ENCODE peak calls at places on chromosomes 13 and 19, in four cellular contexts. One of them, this sample, is unnamed. For H3K4me1, the result is how much of the 10 kb centered on the place peaks cover.

GRCh38 chr13:110503037-110503901 is 58.3 kb downstream of the RAB20 start:
- DNase-seq in lower lobe of right lung: no peak
- DNase-seq in mammary epithelial cell: no peak
- DNase-seq in left lung: no peak
- DNase-seq in this sample: no peak

GRCh38 chr13:94303644-94304174 is 175.8 kb downstream of the DCT start:
- DNase-seq in mammary epithelial cell: peak
- DNase-seq in left lung: no peak
- DNase-seq in lower lobe of right lung: no peak
- DNase-seq in this sample: peak

GRCh38 chr13:84684804-84685203 is 802.5 kb upstream of the SLITRK1 start:
- DNase-seq in left lung: no peak
- DNase-seq in mammary epithelial cell: peak
- DNase-seq in lower lobe of right lung: no peak
- DNase-seq in this sample: no peak

GRCh38 chr19:17538684-17539287 is 16.7 kb upstream of the COLGALT1 start:
- DNase-seq in mammary epithelial cell: no peak
- DNase-seq in lower lobe of right lung: no peak
- DNase-seq in left lung: no peak
- DNase-seq in this sample: no peak

GRCh38 chr19:7680606-7681335 is at the start of gene TRAPPC5:
- DNase-seq in mammary epithelial cell: peak
- DNase-seq in left lung: peak
- DNase-seq in lower lobe of right lung: peak
- DNase-seq in this sample: peak

GRCh38 chr19:45587873-45588272 is 3.3 kb upstream of the OPA3 start:
- DNase-seq in left lung: no peak
- DNase-seq in lower lobe of right lung: no peak
- DNase-seq in mammary epithelial cell: no peak
- DNase-seq in this sample: no peak

GRCh38 chr13:73803997-73804396 is 330.2 kb downstream of the KLF12 start:
- DNase-seq in mammary epithelial cell: peak
- DNase-seq in lower lobe of right lung: no peak
- DNase-seq in left lung: no peak
- DNase-seq in this sample: no peak

GRCh38 chr13:67036694-67037093 is 193.4 kb downstream of the PCDH9 start:
- DNase-seq in mammary epithelial cell: no peak
- DNase-seq in lower lobe of right lung: no peak
- DNase-seq in left lung: no peak
- DNase-seq in this sample: no peak

GRCh38 chr13:111947026-111947810 is 119.7 kb upstream of the SOX1 start:
- DNase-seq in left lung: no peak
- DNase-seq in lower lobe of right lung: no peak
- DNase-seq in mammary epithelial cell: no peak
- DNase-seq in this sample: no peak

GRCh38 chr19:42471554-42472249 is 29.0 kb upstream of the CXCL17 start:
- DNase-seq in lower lobe of right lung: no peak
- DNase-seq in mammary epithelial cell: peak
- DNase-seq in left lung: no peak
- DNase-seq in this sample: no peak

GRCh38 chr19:35342430-35342829 is 5.3 kb upstream of the FFAR1 start:
- DNase-seq in mammary epithelial cell: no peak
- DNase-seq in left lung: no peak
- DNase-seq in lower lobe of right lung: peak
- DNase-seq in this sample: no peak

GRCh38 chr19:39099341-39099740 is 15.2 kb downstream of the ACP7 start:
- DNase-seq in lower lobe of right lung: no peak
- DNase-seq in left lung: no peak
- DNase-seq in mammary epithelial cell: no peak
- DNase-seq in this sample: no peak

GRCh38 chr13:38636756-38637155 is 50.1 kb upstream of the FREM2 start:
- DNase-seq in left lung: no peak
- DNase-seq in lower lobe of right lung: no peak
- DNase-seq in mammary epithelial cell: no peak
- DNase-seq in this sample: no peak

GRCh38 chr19:16078759-16079707 is 2.7 kb downstream of the TPM4 start:
- DNase-seq in left lung: peak
- DNase-seq in lower lobe of right lung: peak
- DNase-seq in mammary epithelial cell: peak
- DNase-seq in this sample: peak

GRCh38 chr19:45676851-45677263 is 8.8 kb downstream of the GIPR start:
- DNase-seq in mammary epithelial cell: no peak
- DNase-seq in lower lobe of right lung: peak
- DNase-seq in left lung: peak
- DNase-seq in this sample: no peak

GRCh38 chr19:18493440-18494266 is 28.2 kb downstream of the ELL start:
- DNase-seq in mammary epithelial cell: no peak
- DNase-seq in lower lobe of right lung: no peak
- DNase-seq in left lung: no peak
- DNase-seq in this sample: no peak

GRCh38 chr13:102972191-102972590 is 94.0 kb downstream of the SLC10A2 start:
- DNase-seq in mammary epithelial cell: no peak
- DNase-seq in lower lobe of right lung: no peak
- DNase-seq in left lung: no peak
- DNase-seq in this sample: no peak

GRCh38 chr13:50685491-50685890 is 158.0 kb downstream of the DLEU7 start:
- DNase-seq in mammary epithelial cell: peak
- DNase-seq in left lung: no peak
- DNase-seq in lower lobe of right lung: peak
- DNase-seq in this sample: peak

GRCh38 chr13:45055198-45055901 is 65.0 kb upstream of the GTF2F2 start:
- DNase-seq in mammary epithelial cell: peak
- DNase-seq in left lung: no peak
- DNase-seq in lower lobe of right lung: no peak
- DNase-seq in this sample: peak

GRCh38 chr19:35756373-35757230 is at the start of gene HSPB6:
- DNase-seq in lower lobe of right lung: peak
- DNase-seq in mammary epithelial cell: no peak
- DNase-seq in left lung: no peak
- DNase-seq in this sample: no peak

GRCh38 chr19:56155124-56155687 is 14.1 kb downstream of the ZNF444 start:
- DNase-seq in lower lobe of right lung: no peak
- DNase-seq in left lung: no peak
- DNase-seq in mammary epithelial cell: no peak
- DNase-seq in this sample: peak

GRCh38 chr13:20231839-20232555 is at the start of gene GJB6:
- DNase-seq in mammary epithelial cell: peak
- DNase-seq in left lung: no peak
- DNase-seq in lower lobe of right lung: no peak
- DNase-seq in this sample: peak

GRCh38 chr19:46841458-46842083 is 9.1 kb downstream of the AP2S1 start:
- DNase-seq in left lung: no peak
- DNase-seq in mammary epithelial cell: peak
- DNase-seq in lower lobe of right lung: no peak
- DNase-seq in this sample: peak

GRCh38 chr13:41427700-41428099 is 29.6 kb upstream of the RGCC start:
- DNase-seq in mammary epithelial cell: no peak
- DNase-seq in left lung: no peak
- DNase-seq in lower lobe of right lung: no peak
- DNase-seq in this sample: no peak

GRCh38 chr19:22619371-22619770 is 14.8 kb upstream of the ZNF492 start:
- DNase-seq in lower lobe of right lung: no peak
- DNase-seq in left lung: no peak
- DNase-seq in mammary epithelial cell: no peak
- DNase-seq in this sample: no peak

GRCh38 chr13:112962396-112962795 is 6.6 kb upstream of the MCF2L start:
- DNase-seq in mammary epithelial cell: no peak
- DNase-seq in lower lobe of right lung: no peak
- DNase-seq in left lung: peak
- DNase-seq in this sample: no peak

GRCh38 chr19:18832331-18833140 is 777 bp downstream of the UPF1 start:
- DNase-seq in left lung: no peak
- DNase-seq in lower lobe of right lung: no peak
- DNase-seq in mammary epithelial cell: peak
- DNase-seq in this sample: peak

GRCh38 chr19:51066816-51067215 is 1.9 kb upstream of the KLK13 start:
- DNase-seq in left lung: no peak
- DNase-seq in lower lobe of right lung: no peak
- DNase-seq in mammary epithelial cell: no peak
- DNase-seq in this sample: no peak

GRCh38 chr13:111280666-111281577 is 39.5 kb upstream of the TEX29 start:
- DNase-seq in lower lobe of right lung: no peak
- DNase-seq in mammary epithelial cell: no peak
- DNase-seq in left lung: no peak
- DNase-seq in this sample: peak

GRCh38 chr13:40187836-40188591 is 478.4 kb downstream of the FOXO1 start:
- DNase-seq in left lung: no peak
- DNase-seq in lower lobe of right lung: no peak
- DNase-seq in mammary epithelial cell: no peak
- DNase-seq in this sample: no peak

GRCh38 chr19:31432411-31432810 is 83.2 kb upstream of the TSHZ3 start:
- DNase-seq in mammary epithelial cell: no peak
- DNase-seq in lower lobe of right lung: no peak
- DNase-seq in left lung: no peak
- DNase-seq in this sample: no peak

GRCh38 chr19:54506079-54506478 is 3.4 kb downstream of the LAIR2 start:
- DNase-seq in mammary epithelial cell: peak
- DNase-seq in left lung: no peak
- DNase-seq in lower lobe of right lung: no peak
- DNase-seq in this sample: no peak

GRCh38 chr19:46984077-46985010 is 35.3 kb upstream of the NPAS1 start:
- DNase-seq in lower lobe of right lung: no peak
- DNase-seq in left lung: no peak
- DNase-seq in mammary epithelial cell: no peak
- DNase-seq in this sample: peak

GRCh38 chr13:38664920-38665319 is 22.0 kb upstream of the FREM2 start:
- DNase-seq in lower lobe of right lung: no peak
- DNase-seq in mammary epithelial cell: peak
- DNase-seq in left lung: no peak
- DNase-seq in this sample: no peak

GRCh38 chr13:47433461-47434005 is 536.7 kb upstream of the HTR2A start:
- DNase-seq in left lung: no peak
- DNase-seq in mammary epithelial cell: no peak
- DNase-seq in lower lobe of right lung: no peak
- DNase-seq in this sample: no peak

GRCh38 chr13:93517658-93518057 is 291.1 kb downstream of the GPC6 start:
- DNase-seq in lower lobe of right lung: no peak
- DNase-seq in mammary epithelial cell: no peak
- DNase-seq in left lung: no peak
- DNase-seq in this sample: no peak

DNA sequence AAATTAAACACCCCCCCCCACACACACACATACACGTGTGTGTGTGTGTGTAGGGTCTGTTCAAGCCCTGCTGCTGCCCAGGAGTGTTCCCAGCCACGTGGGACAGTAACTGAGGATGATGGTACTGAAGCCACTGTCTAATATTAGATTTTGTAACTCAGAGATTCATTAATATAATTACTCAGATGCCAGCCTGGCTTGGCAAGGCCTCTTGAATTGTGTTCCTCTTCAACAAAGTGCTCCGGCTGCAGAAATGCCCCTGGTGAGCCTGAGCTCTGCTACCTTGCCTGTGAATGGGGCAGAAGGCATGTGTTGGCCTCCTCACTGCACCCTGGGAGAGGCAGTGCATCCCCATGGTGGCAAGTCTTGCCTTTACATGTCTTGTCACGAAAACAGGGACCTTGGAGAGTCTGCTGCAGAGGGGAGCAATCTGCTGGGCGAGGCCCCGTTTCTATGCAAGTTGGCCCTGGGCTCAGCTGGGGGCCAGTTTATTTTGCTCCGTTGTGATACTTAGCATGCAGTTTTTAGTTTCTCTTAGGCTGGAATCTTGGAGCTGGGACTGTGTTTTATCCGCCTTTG is 44.0 kb downstream of the NFIX start:
- DNase-seq in mammary epithelial cell: no peak
- DNase-seq in lower lobe of right lung: no peak
- DNase-seq in left lung: no peak
- DNase-seq in this sample: no peak
- H3K4me1 ChIP-seq in mammary epithelial cell: half or more
- H3K4me1 ChIP-seq in lower lobe of right lung: half or more
- H3K4me1 ChIP-seq in left lung: half or more
- H3K4me1 ChIP-seq in this sample: under half

DNA sequence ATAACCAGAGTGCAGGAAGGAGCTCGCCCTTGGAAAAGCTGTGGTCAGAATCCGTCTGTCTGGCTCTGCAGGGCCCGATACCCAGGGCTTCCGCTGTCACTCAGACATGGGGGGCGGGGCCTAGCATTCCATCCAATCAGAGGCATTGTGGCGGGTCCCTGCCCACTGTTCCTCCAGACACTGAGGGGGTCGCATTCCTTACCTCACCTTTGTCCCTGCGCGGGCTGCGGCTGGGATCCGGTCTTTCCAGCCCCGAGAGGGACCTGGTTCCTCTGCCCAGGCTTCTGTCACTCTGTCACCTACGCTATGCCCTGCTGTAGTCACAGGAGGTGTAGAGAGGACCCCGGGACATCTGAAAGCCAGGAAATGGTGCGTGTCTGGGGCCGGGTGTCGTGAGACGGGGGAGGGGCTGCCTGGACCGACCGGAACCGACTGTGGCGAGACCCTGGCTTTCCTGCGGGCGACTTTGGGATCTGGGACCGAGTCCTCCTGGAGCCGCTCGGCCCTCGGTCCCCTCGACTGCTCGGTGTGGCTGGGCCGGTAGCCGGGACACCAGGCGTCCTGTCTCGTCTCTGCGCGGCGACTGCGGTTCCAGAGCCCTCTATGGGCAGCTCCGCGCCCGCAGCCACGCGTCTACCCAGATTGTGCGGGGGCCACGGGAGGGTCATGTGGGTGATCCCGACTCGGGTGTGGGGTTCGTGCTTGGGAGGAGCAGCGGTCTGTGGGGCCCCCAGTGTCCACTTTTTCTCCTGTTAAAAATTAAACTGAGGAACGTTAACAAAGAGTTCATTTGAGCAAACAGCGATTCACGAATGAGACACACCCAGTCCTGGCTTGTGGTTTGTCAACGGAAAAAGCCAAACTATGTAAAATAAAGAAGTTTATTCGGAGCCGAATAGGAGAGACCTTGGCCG is at the start of gene ZNF69:
- DNase-seq in mammary epithelial cell: peak
- DNase-seq in lower lobe of right lung: peak
- DNase-seq in left lung: peak
- DNase-seq in this sample: peak
- TF ChIP-seq CTCF in mammary epithelial cell: no peak
- TF ChIP-seq CTCF in lower lobe of right lung: peak
- TF ChIP-seq CTCF in left lung: no peak
- TF ChIP-seq CTCF in this sample: peak

GRCh38 chr19:1605236-1606137 is at the start of gene UQCR11:
- DNase-seq in lower lobe of right lung: peak
- DNase-seq in left lung: peak
- DNase-seq in mammary epithelial cell: peak
- DNase-seq in this sample: peak
- H3K4me1 ChIP-seq in lower lobe of right lung: half or more
- H3K4me1 ChIP-seq in left lung: half or more
- H3K4me1 ChIP-seq in mammary epithelial cell: under half
- H3K4me1 ChIP-seq in this sample: under half

GRCh38 chr19:43956827-43957226 is 5.8 kb downstream of the ZNF221 start:
- DNase-seq in mammary epithelial cell: no peak
- DNase-seq in left lung: no peak
- DNase-seq in lower lobe of right lung: no peak
- DNase-seq in this sample: no peak

GRCh38 chr19:43950834-43951626 is at the start of gene ZNF221:
- DNase-seq in left lung: peak
- DNase-seq in mammary epithelial cell: peak
- DNase-seq in lower lobe of right lung: peak
- DNase-seq in this sample: peak
- TF ChIP-seq CTCF in left lung: no peak
- TF ChIP-seq CTCF in mammary epithelial cell: no peak
- TF ChIP-seq CTCF in lower lobe of right lung: peak
- TF ChIP-seq CTCF in this sample: peak